ENCODE peak calls at places on chromosomes 11 and 22, in nine cellular contexts. B is brain microvascular endothelial cell, X is breast epithelium, R is PC-9, T is heart left ventricle, E is upper lobe of left lung, I is cardiac muscle cell, G is spleen, Q is astrocyte. M is an unnamed sample.

GRCh38 chr22:39240841-39241631 is 3.7 kb downstream of the PDGFB start:
- DNase-seq in R (peak; percentile 99), E (peak; percentile 77), B (no peak), X (peak; percentile 71), Q (no peak), I (no peak), G (no peak), T (peak; percentile 56), M (no peak)

GRCh38 chr11:120197254-120197891 is 13.5 kb upstream of the OAF start:
- DNase-seq in Q (no peak), B (no peak), R (no peak), G (peak; percentile 41), X (no peak), E (no peak), T (no peak), I (no peak), M (no peak)

GRCh38 chr22:41762980-41763779 is 37.3 kb upstream of the CCDC134 start:
- DNase-seq in G (peak; percentile 79), R (no peak), T (no peak), Q (no peak), B (peak; percentile 9), I (peak; percentile 37), E (no peak), X (no peak), M (no peak)

GRCh38 chr22:43385770-43386641 is 25.8 kb upstream of the MPPED1 start:
- DNase-seq in G (peak; percentile 94), B (peak; percentile 68), X (peak; percentile 47), Q (peak; percentile 19), R (peak; percentile 48), T (peak; percentile 76), I (peak; percentile 83), E (peak; percentile 76), M (no peak)

GRCh38 chr11:19903620-19904069 is 191.0 kb downstream of the NAV2 start:
- DNase-seq in R (no peak), G (no peak), B (peak; percentile 84), Q (peak; percentile 68), X (peak; percentile 62), T (peak; percentile 70), E (peak; percentile 72), I (peak; percentile 88), M (no peak)

GRCh38 chr11:92861641-92862040 is 107.8 kb upstream of the MTNR1B start:
- DNase-seq in E (no peak), G (no peak), I (no peak), Q (no peak), B (no peak), T (no peak), X (no peak), R (no peak), M (no peak)

GRCh38 chr11:1077417-1078119 is 2.9 kb downstream of the MUC2 start:
- DNase-seq in B (no peak), X (no peak), R (no peak), E (no peak), I (no peak), Q (no peak), T (no peak), G (peak; percentile 64), M (no peak)

GRCh38 chr11:78654866-78655265 is 80.2 kb upstream of the NARS2 start:
- DNase-seq in E (no peak), R (no peak), I (no peak), X (no peak), B (no peak), T (no peak), Q (no peak), G (no peak), M (no peak)

GRCh38 chr11:45527898-45528297 is 137.5 kb downstream of the CHST1 start:
- DNase-seq in R (no peak), B (no peak), E (no peak), T (no peak), I (peak; percentile 51), X (no peak), Q (no peak), G (no peak), M (no peak)

GRCh38 chr11:17987826-17988225 is 25.0 kb downstream of the SERGEF start:
- DNase-seq in Q (no peak), T (no peak), B (no peak), R (no peak), E (no peak), G (no peak), I (no peak), X (no peak), M (no peak)

GRCh38 chr11:17986007-17986710 is 26.7 kb downstream of the SERGEF start:
- DNase-seq in E (no peak), R (no peak), X (no peak), B (peak; percentile 53), I (peak; percentile 80), G (no peak), Q (peak; percentile 78), T (no peak), M (no peak)

GRCh38 chr11:17985517-17985916 is 27.3 kb downstream of the SERGEF start:
- DNase-seq in G (no peak), E (no peak), R (peak; percentile 69), I (peak; percentile 41), B (no peak), Q (peak; percentile 65), X (no peak), T (no peak), M (no peak)

GRCh38 chr11:17988465-17988864 is 24.4 kb downstream of the SERGEF start:
- DNase-seq in R (no peak), I (no peak), T (no peak), B (no peak), G (no peak), Q (no peak), X (no peak), E (no peak), M (no peak)

GRCh38 chr11:17986711-17987220 is 26.1 kb downstream of the SERGEF start:
- DNase-seq in Q (no peak), G (no peak), R (no peak), I (no peak), B (no peak), X (no peak), E (no peak), T (no peak), M (no peak)
- TF ChIP-seq CTCF in Q (peak; percentile 27), G (no peak), R (peak; percentile 31), I (peak; percentile 25), B (peak; percentile 24), X (no peak), E (no peak), T (no peak), M (no peak)

GRCh38 chr11:31799794-31800397 is 11.2 kb downstream of the PAX6 start:
- DNase-seq in I (no peak), R (no peak), B (no peak), X (no peak), E (no peak), G (no peak), T (no peak), Q (no peak), M (no peak)
- H3K4me3 ChIP-seq in I (no peak overlapping the region), R (no peak overlapping the region), B (no peak overlapping the region), X (no peak overlapping the region), E (no peak overlapping the region), G (no peak overlapping the region), T (no peak overlapping the region), Q (no peak overlapping the region), M (no peak overlapping the region)

DNA sequence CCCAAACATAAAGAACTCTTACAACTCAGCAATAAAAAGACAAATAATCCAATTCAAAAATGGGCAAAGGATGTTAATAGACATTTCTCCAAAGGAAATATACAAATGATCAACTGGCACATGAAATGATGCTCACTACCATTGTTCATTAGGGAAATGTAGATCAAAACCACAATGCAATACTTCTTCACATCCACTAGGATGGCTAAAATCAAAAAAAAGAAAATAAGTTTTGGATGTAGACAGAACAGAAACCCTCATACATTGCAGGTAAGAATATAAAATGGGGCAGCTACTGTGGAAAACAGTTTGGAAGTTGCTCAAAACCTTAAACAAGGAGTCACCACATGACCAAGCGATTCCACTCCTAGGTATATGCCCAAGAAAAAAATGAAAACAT is 16.3 kb downstream of the SIK3 start:
- DNase-seq in I (no peak), B (no peak), X (no peak), T (no peak), Q (no peak), R (peak; percentile 17), E (no peak), G (no peak), M (no peak)
- TF ChIP-seq CTCF in I (no peak), B (no peak), X (no peak), T (no peak), Q (peak; percentile 9), R (peak; percentile 30), E (no peak), G (no peak), M (no peak)

DNA sequence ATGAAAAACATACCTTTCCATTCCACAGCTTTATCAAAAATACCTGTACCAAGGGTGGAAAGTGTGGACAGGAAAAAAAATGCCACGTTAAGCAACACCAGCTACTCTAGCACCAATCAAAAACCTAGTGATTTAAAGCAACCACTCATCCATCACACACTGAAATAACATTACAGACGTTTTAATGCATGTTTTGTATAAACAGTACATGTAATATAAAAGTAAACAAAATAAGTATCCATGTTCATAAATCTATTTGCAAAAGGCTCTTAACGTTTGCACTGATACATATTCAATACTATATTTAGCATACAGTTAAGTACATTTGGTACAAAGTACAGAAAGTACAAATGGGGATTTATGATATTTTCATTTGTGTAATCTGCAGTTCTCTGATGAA is 38.7 kb downstream of the CHKA start:
- DNase-seq in X (no peak), B (no peak), E (no peak), R (no peak), Q (no peak), I (no peak), T (no peak), G (no peak), M (no peak)
- H3K4me3 ChIP-seq in X (no peak overlapping the region), B (no peak overlapping the region), E (no peak overlapping the region), R (no peak overlapping the region), Q (no peak overlapping the region), I (no peak overlapping the region), T (no peak overlapping the region), G (no peak overlapping the region), M (no peak overlapping the region)

M was measured in esophagus squamous epithelium.